ENCODE peak calls at places on chromosomes 2 and 18, in seven cellular contexts. V, P, J, F, E, C and G are unnamed samples. For H3K36me3, H3K27me3 and H3K4me1, the result is how much of the 10 kb centered on the place peaks cover.

GRCh38 chr2:233252227-233252626 is 754 bp downstream of the ATG16L1 start:
- DNase-seq in F (no peak), V (no peak), E (no peak), C (no peak), P (no peak), J (no peak), G (peak)

GRCh38 chr2:177261115-177261779 is 3.3 kb downstream of the NFE2L2 start:
- DNase-seq in P (no peak), J (no peak), V (no peak), E (no peak), F (no peak), C (no peak), G (no peak)

GRCh38 chr2:113851640-113852039 is 38.2 kb upstream of the ACTR3 start:
- DNase-seq in F (no peak), E (no peak), V (no peak), C (no peak), J (no peak), P (no peak), G (no peak)

GRCh38 chr2:174729797-174730529 is 34.3 kb downstream of the CHRNA1 start:
- DNase-seq in J (peak), C (peak), V (peak), P (no peak), F (no peak), E (peak), G (no peak)

GRCh38 chr2:42195559-42195958 is 26.4 kb downstream of the EML4 start:
- DNase-seq in C (no peak), E (no peak), V (peak), J (no peak), F (no peak), P (no peak), G (no peak)

GRCh38 chr2:138071720-138072719 is 107.7 kb downstream of the HNMT start:
- DNase-seq in C (no peak), J (no peak), F (peak), V (peak), P (no peak), E (no peak), G (peak)

GRCh38 chr2:127465258-127465657 is 47.0 kb downstream of the PROC start:
- DNase-seq in J (no peak), E (no peak), V (no peak), C (no peak), P (no peak), F (no peak), G (no peak)

GRCh38 chr2:3807853-3808252 is 104.5 kb downstream of the DCDC2C start:
- DNase-seq in E (no peak), P (no peak), J (no peak), V (no peak), F (no peak), C (no peak), G (no peak)

GRCh38 chr2:187171318-187171717 is 276.7 kb downstream of the CALCRL start:
- DNase-seq in F (no peak), P (no peak), E (no peak), V (no peak), J (no peak), C (no peak), G (no peak)

GRCh38 chr18:36124841-36125240 is 4.3 kb downstream of the SLC39A6 start:
- DNase-seq in P (no peak), F (no peak), V (no peak), C (no peak), J (no peak), E (no peak), G (no peak)

GRCh38 chr2:183718246-183718645 is 594.0 kb downstream of the NUP35 start:
- DNase-seq in V (no peak), E (no peak), J (no peak), C (no peak), F (no peak), P (no peak), G (no peak)

GRCh38 chr2:127007652-127008051 is 99.3 kb downstream of the BIN1 start:
- DNase-seq in V (no peak), E (no peak), J (no peak), P (no peak), F (no peak), C (no peak), G (no peak)

GRCh38 chr2:79670198-79670597 is 157.3 kb downstream of the CTNNA2 start:
- DNase-seq in P (no peak), J (peak), V (peak), E (no peak), F (no peak), C (no peak), G (peak)

GRCh38 chr2:152569186-152569585 is 148.1 kb downstream of the PRPF40A start:
- DNase-seq in E (no peak), P (no peak), F (no peak), V (no peak), C (no peak), J (no peak), G (no peak)
- H3K36me3 ChIP-seq in E (under half), P (under half), F (under half), V (under half), C (under half), J (under half), G (under half)

GRCh38 chr2:130837811-130838565 is 1.3 kb downstream of the ARHGEF4 start:
- DNase-seq in J (no peak), F (no peak), C (no peak), E (no peak), P (no peak), V (no peak), G (no peak)
- H3K27me3 ChIP-seq in J (half or more), F (under half), C (under half), E (under half), P (half or more), V (under half), G (under half)

GRCh38 chr2:144241801-144242200 is 278.1 kb downstream of the ZEB2 start:
- DNase-seq in E (no peak), F (no peak), C (no peak), J (no peak), P (no peak), V (no peak), G (no peak)
- H3K4me1 ChIP-seq in E (under half), F (under half), C (under half), J (under half), P (under half), V (under half), G (under half)

GRCh38 chr2:63903003-63903402 is 61.3 kb downstream of the UGP2 start:
- DNase-seq in E (no peak), F (no peak), V (no peak), C (no peak), J (no peak), P (no peak), G (peak)
- H3K36me3 ChIP-seq in E (half or more), F (under half), V (under half), C (under half), J (under half), P (under half), G (half or more)

GRCh38 chr18:76273956-76274355 is 221.1 kb downstream of the ZNF516 start:
- DNase-seq in C (no peak), F (no peak), P (no peak), J (no peak), E (no peak), V (no peak), G (no peak)
- H3K27me3 ChIP-seq in C (under half), F (under half), P (under half), J (under half), E (under half), V (under half), G (under half)

GRCh38 chr2:134232868-134233732 is 20.8 kb upstream of the MGAT5 start:
- DNase-seq in C (no peak), P (no peak), E (no peak), V (no peak), F (no peak), J (no peak), G (no peak)
- H3K4me1 ChIP-seq in C (under half), P (under half), E (under half), V (under half), F (under half), J (under half), G (under half)

DNA sequence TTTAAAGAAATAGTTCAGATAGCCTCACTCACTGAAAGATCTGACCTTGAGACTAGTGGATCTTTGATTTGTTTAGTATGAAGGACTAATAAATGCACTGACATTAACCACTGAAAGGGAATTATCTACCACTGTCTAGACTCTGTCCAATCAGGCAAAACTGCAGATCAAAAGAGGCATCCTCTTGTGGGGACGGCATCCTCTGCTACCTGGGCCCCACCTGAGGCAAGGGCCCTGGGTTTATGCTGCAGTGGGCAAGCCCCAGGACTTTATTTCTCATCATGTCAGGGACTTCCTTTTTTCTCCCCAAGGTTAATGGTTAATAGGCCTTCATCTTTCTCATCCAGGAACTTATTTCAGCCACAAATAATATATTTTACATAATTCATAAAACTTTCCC is 32.2 kb downstream of the STAT1 start:
- DNase-seq in J (no peak), C (no peak), F (no peak), E (no peak), V (no peak), P (no peak), G (no peak)
- H3K36me3 ChIP-seq in J (under half), C (under half), F (under half), E (half or more), V (under half), P (half or more), G (half or more)

GRCh38 chr2:45000341-45000901 is 8.8 kb downstream of the SIX2 start:
- DNase-seq in C (no peak), F (no peak), J (peak), V (no peak), E (no peak), P (no peak), G (no peak)
- H3K27me3 ChIP-seq in C (under half), F (under half), J (half or more), V (half or more), E (under half), P (half or more), G (under half)

DNA sequence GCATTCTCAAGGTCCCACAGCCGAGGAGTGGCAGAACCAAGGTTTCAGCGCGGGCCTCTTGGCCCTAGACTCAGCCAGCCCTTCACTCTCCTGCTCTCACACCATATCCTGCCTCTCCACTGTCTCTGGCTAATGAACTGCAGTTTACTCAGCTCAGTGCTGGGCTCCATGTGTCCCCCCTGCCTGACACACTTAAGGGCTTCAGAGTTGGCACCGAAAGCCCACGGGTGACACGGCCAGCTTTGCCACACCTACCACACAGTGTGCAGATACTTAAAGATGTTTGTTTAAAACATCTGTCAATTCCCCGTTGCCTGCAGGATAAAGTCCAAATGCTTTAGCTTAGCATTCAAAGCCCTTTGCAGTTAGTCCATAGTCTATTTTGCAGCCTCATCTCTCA is 241.2 kb downstream of the SEPTIN10 start:
- DNase-seq in C (no peak), J (no peak), P (peak), V (no peak), F (no peak), E (peak), G (no peak)
- H3K4me1 ChIP-seq in C (under half), J (under half), P (under half), V (under half), F (under half), E (under half), G (under half)

DNA sequence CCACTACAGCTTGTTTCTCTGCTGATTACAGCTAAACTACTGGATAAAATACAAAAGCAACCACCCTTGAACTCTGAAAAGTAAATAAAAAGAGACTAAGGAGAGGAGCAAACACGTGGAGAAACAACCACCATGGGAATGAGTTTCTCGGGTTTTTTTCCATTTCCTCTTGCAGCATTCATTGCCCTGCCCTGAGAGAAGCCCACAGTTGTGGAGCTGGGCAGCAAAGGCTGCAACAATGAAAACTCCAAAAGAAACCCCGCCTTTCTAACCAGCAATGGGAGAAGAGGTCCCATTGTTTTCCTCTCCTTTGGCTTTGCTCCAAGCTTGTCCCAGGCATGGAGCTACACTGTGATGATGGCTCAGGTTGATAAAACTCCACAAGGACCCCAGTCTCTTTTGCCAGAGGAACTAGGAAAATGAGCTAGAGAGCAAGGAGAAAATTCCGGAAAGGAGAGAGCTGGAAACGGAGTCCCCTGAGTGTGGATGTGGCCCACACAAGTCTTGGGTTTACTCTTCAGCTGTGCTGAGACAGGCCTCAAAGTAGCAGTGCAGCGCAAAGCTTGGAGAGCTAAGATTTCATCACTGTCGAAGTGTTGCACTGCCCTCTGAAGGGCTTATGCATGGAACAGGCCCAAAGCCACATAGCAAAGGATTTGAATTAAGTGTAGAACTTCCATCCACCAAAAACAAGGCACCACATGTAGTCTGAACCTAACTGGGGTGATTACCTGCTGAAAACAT is 20.9 kb downstream of the NAPG start:
- DNase-seq in C (no peak), F (no peak), J (peak), P (no peak), E (no peak), V (no peak), G (no peak)
- H3K36me3 ChIP-seq in C (under half), F (under half), J (under half), P (half or more), E (half or more), V (under half), G (under half)